ENCODE peak calls at places on chromosome 22, in nine cellular contexts. B, U, R, Y, F, D, I, H and O are unnamed samples.

GRCh38 chr22:17501679-17502285 is 61.5 kb upstream of the SLC25A18 start:
- DNase-seq in D (no peak), Y (no peak), R (no peak), B (peak), I (peak), H (peak), U (peak), F (no peak), O (peak)

GRCh38 chr22:26585104-26585790 is 4.7 kb downstream of the TPST2 start:
- DNase-seq in D (no peak), F (no peak), B (peak), H (no peak), I (no peak), Y (no peak), U (peak), R (peak), O (peak)

GRCh38 chr22:39938509-39938908 is 21.7 kb upstream of the TMA7B start:
- DNase-seq in B (no peak), U (no peak), H (no peak), I (no peak), F (no peak), R (no peak), D (no peak), Y (no peak), O (no peak)

GRCh38 chr22:42194953-42195352 is 64.3 kb upstream of the CYP2D6 start:
- DNase-seq in D (no peak), B (no peak), U (no peak), R (no peak), Y (no peak), F (no peak), I (no peak), H (no peak), O (no peak)

GRCh38 chr22:36015155-36015805 is 13.3 kb downstream of the RBFOX2 start:
- DNase-seq in Y (no peak), D (no peak), U (no peak), H (no peak), R (no peak), F (no peak), I (no peak), B (no peak), O (no peak)

GRCh38 chr22:49094151-49094550 is 733.5 kb downstream of the BRD1 start:
- DNase-seq in Y (no peak), U (no peak), I (no peak), F (no peak), H (no peak), B (no peak), R (no peak), D (no peak), O (no peak)

GRCh38 chr22:20315337-20316216 is 4.3 kb downstream of the DGCR6L start:
- DNase-seq in D (peak), B (no peak), U (no peak), H (no peak), Y (no peak), F (no peak), R (no peak), I (no peak), O (no peak)

GRCh38 chr22:26170795-26171194 is 1.5 kb downstream of the SEZ6L start:
- DNase-seq in H (no peak), U (peak), I (no peak), F (no peak), D (no peak), B (no peak), Y (no peak), R (no peak), O (no peak)

GRCh38 chr22:48758905-48759875 is 1068.5 kb downstream of the BRD1 start:
- DNase-seq in H (no peak), B (no peak), D (no peak), R (peak), F (no peak), I (no peak), Y (peak), U (no peak), O (no peak)

GRCh38 chr22:42932857-42933782 is 76.0 kb upstream of the ARFGAP3 start:
- DNase-seq in R (no peak), B (no peak), Y (peak), H (no peak), U (peak), D (no peak), I (no peak), F (no peak), O (no peak)

GRCh38 chr22:22369962-22370265 is 125.3 kb downstream of the VPREB1 start:
- DNase-seq in I (no peak), U (no peak), R (no peak), B (no peak), F (no peak), Y (no peak), D (no peak), H (no peak), O (no peak)

GRCh38 chr22:48643066-48643731 is 1184.5 kb downstream of the BRD1 start:
- DNase-seq in F (no peak), D (no peak), H (no peak), I (no peak), U (no peak), B (no peak), R (no peak), Y (no peak), O (no peak)

GRCh38 chr22:43013355-43014061 is 1.4 kb downstream of the PACSIN2 start:
- DNase-seq in Y (no peak), I (no peak), B (peak), F (no peak), U (no peak), D (no peak), H (no peak), R (no peak), O (peak)

GRCh38 chr22:31177420-31178162 is 17.6 kb downstream of the RNF185 start:
- DNase-seq in D (no peak), I (no peak), H (peak), F (no peak), Y (no peak), R (no peak), B (peak), U (no peak), O (peak)

GRCh38 chr22:41668971-41669911 is 19.4 kb downstream of the SNU13 start:
- DNase-seq in F (no peak), I (no peak), U (no peak), Y (peak), B (peak), H (peak), D (no peak), R (no peak), O (peak)

DNA sequence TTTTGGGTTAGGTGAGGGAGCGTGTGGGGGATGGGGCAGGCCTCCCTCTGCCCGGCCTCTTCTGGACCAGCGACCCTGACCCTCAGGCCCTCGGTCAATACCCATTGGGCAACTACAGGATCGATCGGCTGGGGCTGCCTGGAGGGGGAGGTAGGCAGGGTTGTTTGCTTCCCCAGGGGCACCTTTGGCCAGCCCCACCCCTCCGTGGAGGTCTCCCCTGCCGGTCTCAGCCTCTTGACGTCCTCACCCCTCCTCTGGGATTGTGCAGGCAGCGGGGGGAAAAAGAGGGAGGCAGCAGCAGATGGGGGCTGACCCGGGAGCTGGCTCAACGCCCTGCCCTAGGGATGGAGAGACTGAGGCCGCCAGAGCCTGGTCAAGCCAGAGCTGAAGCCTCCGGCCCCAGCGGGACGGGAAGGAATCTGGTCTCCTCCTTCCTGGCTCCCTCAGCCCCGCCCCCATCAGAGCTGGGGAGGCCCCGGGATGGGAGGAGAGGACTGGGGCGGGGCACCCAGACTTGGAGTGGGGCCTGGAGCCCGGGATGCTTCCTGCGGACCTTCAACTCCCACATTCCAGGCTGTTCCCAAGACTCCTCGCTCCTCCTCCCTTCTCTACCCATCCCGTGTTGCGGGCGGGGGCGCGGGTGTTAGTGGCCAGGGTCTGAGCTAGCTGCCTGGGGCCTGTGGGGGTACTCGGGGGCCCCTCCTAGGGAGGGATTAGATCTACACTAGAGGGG is 14.4 kb upstream of the CDC42EP1 start:
- DNase-seq in U (peak), I (no peak), F (no peak), H (peak), B (peak), R (peak), Y (peak), D (no peak), O (peak)
- H3K4me3 ChIP-seq in U (peak), I (peak), F (peak), H (peak), B (no peak), R (peak), Y (peak), D (no peak), O (peak)

GRCh38 chr22:38706885-38707180 is 1.1 kb downstream of the GTPBP1 start:
- DNase-seq in F (no peak), R (no peak), I (no peak), U (no peak), H (no peak), B (no peak), D (no peak), Y (no peak), O (no peak)

GRCh38 chr22:38706101-38706884 is 549 bp downstream of the GTPBP1 start:
- DNase-seq in F (peak), D (peak), B (peak), I (no peak), R (peak), H (no peak), Y (peak), U (peak), O (peak)

GRCh38 chr22:38709306-38709705 is 3.6 kb downstream of the GTPBP1 start:
- DNase-seq in U (no peak), H (no peak), B (no peak), F (no peak), D (no peak), R (no peak), I (no peak), Y (no peak), O (no peak)

GRCh38 chr22:38707346-38707745 is 1.6 kb downstream of the GTPBP1 start:
- DNase-seq in Y (no peak), D (no peak), I (no peak), R (no peak), U (no peak), B (peak), F (no peak), H (no peak), O (peak)

GRCh38 chr22:38707984-38708383 is 2.2 kb downstream of the GTPBP1 start:
- DNase-seq in I (no peak), D (no peak), U (no peak), Y (no peak), H (no peak), B (no peak), F (no peak), R (no peak), O (no peak)
- H3K4me3 ChIP-seq in I (no peak), D (no peak), U (peak), Y (peak), H (peak), B (no peak), F (no peak), R (no peak), O (no peak)

GRCh38 chr22:29798318-29798717 is 31.1 kb downstream of the UQCR10 start:
- DNase-seq in B (peak), Y (no peak), H (no peak), R (no peak), U (no peak), I (no peak), D (no peak), F (no peak), O (no peak)
- H3K4me3 ChIP-seq in B (no peak), Y (no peak), H (no peak), R (no peak), U (no peak), I (no peak), D (no peak), F (no peak), O (no peak)

GRCh38 chr22:24894998-24895397 is 51.5 kb downstream of the LHFPL7 start:
- DNase-seq in U (peak), Y (peak), B (peak), F (no peak), I (peak), H (no peak), R (peak), D (no peak), O (peak)
- H3K4me3 ChIP-seq in U (no peak), Y (no peak), B (no peak), F (no peak), I (peak), H (no peak), R (no peak), D (no peak), O (no peak)

GRCh38 chr22:23753371-23753770 is 854 bp downstream of the VPREB3 start:
- DNase-seq in F (no peak), H (no peak), I (no peak), D (no peak), B (no peak), R (no peak), Y (no peak), U (no peak), O (no peak)

GRCh38 chr22:23751441-23751996 is 607 bp upstream of the ZNF70 start:
- DNase-seq in I (no peak), B (no peak), Y (no peak), U (peak), D (no peak), F (no peak), H (no peak), R (peak), O (peak)

GRCh38 chr22:23750744-23751440 is at the start of gene ZNF70:
- DNase-seq in Y (peak), F (peak), H (peak), B (peak), D (peak), U (peak), R (peak), I (peak), O (peak)

GRCh38 chr22:23752750-23753149 is 1.5 kb downstream of the VPREB3 start:
- DNase-seq in R (no peak), F (no peak), Y (no peak), I (no peak), D (no peak), H (no peak), U (no peak), B (no peak), O (no peak)

GRCh38 chr22:23752090-23752691 is 1.3 kb upstream of the ZNF70 start:
- DNase-seq in Y (no peak), I (no peak), B (no peak), H (no peak), D (no peak), U (no peak), F (peak), R (no peak), O (no peak)
- H3K4me3 ChIP-seq in Y (no peak), I (peak), B (no peak), H (no peak), D (no peak), U (no peak), F (no peak), R (no peak), O (no peak)

DNA sequence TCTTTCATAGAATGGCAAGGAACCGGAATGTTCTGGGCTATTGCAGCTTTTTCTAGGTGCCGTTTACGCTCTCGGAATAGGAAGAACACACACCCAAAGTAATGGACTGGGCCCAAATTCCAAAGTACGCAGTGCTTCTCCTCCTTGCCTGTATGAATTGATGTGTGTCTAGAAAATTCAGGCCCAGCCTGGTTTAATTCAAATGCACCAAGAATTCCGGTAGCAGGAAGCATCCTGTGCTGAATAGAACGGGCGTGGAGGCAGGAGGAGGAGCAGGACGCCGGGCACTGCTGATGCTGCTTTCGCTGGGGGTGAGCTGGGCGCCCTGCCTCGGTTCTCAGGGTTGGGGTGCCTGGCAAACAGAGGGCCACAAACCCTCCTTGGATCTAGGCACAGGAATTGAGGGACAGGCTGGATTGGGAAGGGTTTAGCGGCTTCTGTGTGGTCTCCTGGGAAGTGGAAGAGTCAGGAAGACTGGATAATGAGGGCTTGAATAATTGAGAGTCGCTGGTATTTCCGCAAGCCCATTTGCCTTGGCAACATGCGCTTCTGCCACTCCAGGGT is 2.0 kb downstream of the PARVB start:
- DNase-seq in Y (no peak), D (no peak), H (no peak), U (no peak), F (no peak), R (no peak), I (no peak), B (no peak), O (no peak)
- H3K4me3 ChIP-seq in Y (peak), D (no peak), H (no peak), U (peak), F (peak), R (peak), I (no peak), B (no peak), O (no peak)

DNA sequence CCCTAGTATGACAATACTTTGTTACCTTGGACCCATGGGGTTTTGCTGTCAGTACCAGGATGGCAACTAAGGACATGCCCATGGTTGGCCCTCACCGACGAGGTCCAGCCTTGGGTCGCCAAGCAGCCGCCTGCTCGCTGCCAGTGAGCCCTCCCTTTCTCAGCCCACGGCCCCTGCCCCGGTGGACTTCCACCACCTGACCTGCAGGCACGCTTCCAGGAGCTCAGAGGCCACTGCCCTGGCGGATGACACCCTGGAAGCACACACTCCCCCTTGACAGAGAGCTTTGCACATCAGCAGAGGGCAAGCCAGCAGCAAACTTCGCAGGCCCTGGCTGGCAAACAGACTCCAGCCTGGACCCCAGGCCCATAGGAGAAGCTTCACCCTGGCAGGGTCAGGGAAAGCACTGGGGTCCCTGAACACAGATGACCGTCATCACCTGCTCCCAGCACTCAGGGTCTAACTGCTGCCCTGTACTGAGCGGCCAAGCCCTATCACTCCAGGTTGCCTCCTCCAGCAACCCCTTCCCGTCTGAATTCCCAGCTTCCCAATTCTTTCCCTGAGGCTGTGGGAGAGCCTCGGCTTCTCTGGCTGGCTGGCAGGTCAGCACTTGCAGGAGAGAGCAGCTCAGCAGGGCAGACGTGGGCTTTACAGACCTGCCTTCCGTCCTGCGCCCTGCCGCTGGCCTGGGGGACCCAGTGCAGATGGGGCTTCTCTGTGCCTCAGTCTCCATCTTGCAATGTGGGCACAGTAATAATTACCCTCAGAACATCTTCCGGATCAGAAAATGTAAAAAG is 2.7 kb upstream of the PPARA start:
- DNase-seq in Y (no peak), B (no peak), U (peak), R (peak), D (no peak), H (no peak), F (no peak), I (no peak), O (no peak)
- H3K4me3 ChIP-seq in Y (no peak), B (no peak), U (no peak), R (no peak), D (no peak), H (no peak), F (no peak), I (no peak), O (no peak)

GRCh38 chr22:50169774-50170341 is 673 bp upstream of the PANX2 start:
- DNase-seq in D (peak), U (no peak), H (no peak), Y (no peak), B (no peak), F (no peak), I (no peak), R (peak), O (no peak)
- H3K4me3 ChIP-seq in D (no peak), U (peak), H (peak), Y (peak), B (peak), F (peak), I (peak), R (peak), O (peak)

GRCh38 chr22:27726344-27726725 is 75.2 kb downstream of the MN1 start:
- DNase-seq in R (no peak), F (no peak), Y (no peak), I (no peak), D (no peak), U (peak), H (no peak), B (no peak), O (no peak)
- H3K4me3 ChIP-seq in R (no peak), F (no peak), Y (no peak), I (peak), D (no peak), U (no peak), H (no peak), B (no peak), O (no peak)

GRCh38 chr22:28021998-28022660 is 103.1 kb upstream of the PITPNB start:
- DNase-seq in H (no peak), R (peak), F (no peak), Y (peak), B (no peak), I (no peak), U (peak), D (no peak), O (no peak)
- H3K4me3 ChIP-seq in H (no peak), R (no peak), F (no peak), Y (no peak), B (no peak), I (no peak), U (no peak), D (no peak), O (no peak)